ENCODE peak calls at places on chromosomes 6 and 20, in ten cellular contexts. One of them, this sample, is unnamed.

GRCh38 chr20:58997141-58997770 is 9.8 kb downstream of the CTSZ start:
- DNase-seq in cardiac muscle cell: no peak
- DNase-seq in esophagus squamous epithelium: no peak
- DNase-seq in effector memory CD4-positive, alpha-beta T cell: no peak
- DNase-seq in WERI-Rb-1: no peak
- DNase-seq in H1: no peak
- DNase-seq in SK-N-SH: no peak
- DNase-seq in PC-9: no peak
- DNase-seq in OCI-LY7: no peak
- DNase-seq in MM.1S: no peak
- DNase-seq in this sample: no peak

GRCh38 chr6:145372671-145373123 is 362.6 kb downstream of the EPM2A start:
- DNase-seq in cardiac muscle cell: peak; percentile 93
- DNase-seq in esophagus squamous epithelium: no peak
- DNase-seq in effector memory CD4-positive, alpha-beta T cell: peak; percentile 2
- DNase-seq in WERI-Rb-1: no peak
- DNase-seq in H1: no peak
- DNase-seq in SK-N-SH: no peak
- DNase-seq in PC-9: no peak
- DNase-seq in OCI-LY7: peak; percentile 20
- DNase-seq in MM.1S: peak; percentile 81
- DNase-seq in this sample: no peak

GRCh38 chr20:14902432-14903089 is 565.1 kb upstream of the FLRT3 start:
- DNase-seq in cardiac muscle cell: no peak
- DNase-seq in esophagus squamous epithelium: no peak
- DNase-seq in effector memory CD4-positive, alpha-beta T cell: no peak
- DNase-seq in WERI-Rb-1: no peak
- DNase-seq in H1: no peak
- DNase-seq in SK-N-SH: no peak
- DNase-seq in PC-9: no peak
- DNase-seq in OCI-LY7: no peak
- DNase-seq in MM.1S: peak; percentile 55
- DNase-seq in this sample: no peak

GRCh38 chr6:36130672-36131516 is 581 bp downstream of the MAPK13 start:
- DNase-seq in cardiac muscle cell: no peak
- DNase-seq in esophagus squamous epithelium: no peak
- DNase-seq in effector memory CD4-positive, alpha-beta T cell: peak; percentile 34
- DNase-seq in WERI-Rb-1: peak; percentile 22
- DNase-seq in H1: peak; percentile 78
- DNase-seq in SK-N-SH: no peak
- DNase-seq in PC-9: peak; percentile 71
- DNase-seq in OCI-LY7: no peak
- DNase-seq in MM.1S: peak; percentile 56
- DNase-seq in this sample: peak; percentile 48

GRCh38 chr6:126724821-126725220 is 384.9 kb downstream of the CENPW start:
- DNase-seq in cardiac muscle cell: no peak
- DNase-seq in esophagus squamous epithelium: no peak
- DNase-seq in effector memory CD4-positive, alpha-beta T cell: no peak
- DNase-seq in WERI-Rb-1: no peak
- DNase-seq in H1: no peak
- DNase-seq in SK-N-SH: no peak
- DNase-seq in PC-9: no peak
- DNase-seq in OCI-LY7: no peak
- DNase-seq in MM.1S: no peak
- DNase-seq in this sample: no peak

GRCh38 chr6:135546206-135546605 is 48.7 kb upstream of the AHI1 start:
- DNase-seq in cardiac muscle cell: no peak
- DNase-seq in esophagus squamous epithelium: no peak
- DNase-seq in effector memory CD4-positive, alpha-beta T cell: no peak
- DNase-seq in WERI-Rb-1: no peak
- DNase-seq in H1: no peak
- DNase-seq in SK-N-SH: no peak
- DNase-seq in PC-9: no peak
- DNase-seq in OCI-LY7: no peak
- DNase-seq in MM.1S: no peak
- DNase-seq in this sample: no peak

GRCh38 chr6:129890164-129890563 is 29.0 kb upstream of the TMEM244 start:
- DNase-seq in cardiac muscle cell: no peak
- DNase-seq in esophagus squamous epithelium: no peak
- DNase-seq in effector memory CD4-positive, alpha-beta T cell: no peak
- DNase-seq in WERI-Rb-1: no peak
- DNase-seq in H1: no peak
- DNase-seq in SK-N-SH: no peak
- DNase-seq in PC-9: no peak
- DNase-seq in OCI-LY7: no peak
- DNase-seq in MM.1S: no peak
- DNase-seq in this sample: no peak

GRCh38 chr20:31869942-31870702 is at the start of the genes DUSP15 and TTLL9:
- DNase-seq in cardiac muscle cell: peak; percentile 68
- DNase-seq in esophagus squamous epithelium: no peak
- DNase-seq in effector memory CD4-positive, alpha-beta T cell: no peak
- DNase-seq in WERI-Rb-1: peak; percentile 60
- DNase-seq in H1: peak; percentile 79
- DNase-seq in SK-N-SH: peak; percentile 90
- DNase-seq in PC-9: peak; percentile 28
- DNase-seq in OCI-LY7: no peak
- DNase-seq in MM.1S: no peak
- DNase-seq in this sample: no peak

GRCh38 chr20:61598586-61598985 is 346.5 kb downstream of the CDH4 start:
- DNase-seq in cardiac muscle cell: no peak
- DNase-seq in esophagus squamous epithelium: no peak
- DNase-seq in effector memory CD4-positive, alpha-beta T cell: no peak
- DNase-seq in WERI-Rb-1: no peak
- DNase-seq in H1: no peak
- DNase-seq in SK-N-SH: no peak
- DNase-seq in PC-9: no peak
- DNase-seq in OCI-LY7: no peak
- DNase-seq in MM.1S: no peak
- DNase-seq in this sample: no peak

GRCh38 chr20:61594198-61594597 is 342.1 kb downstream of the CDH4 start:
- DNase-seq in cardiac muscle cell: no peak
- DNase-seq in esophagus squamous epithelium: no peak
- DNase-seq in effector memory CD4-positive, alpha-beta T cell: no peak
- DNase-seq in WERI-Rb-1: no peak
- DNase-seq in H1: no peak
- DNase-seq in SK-N-SH: no peak
- DNase-seq in PC-9: no peak
- DNase-seq in OCI-LY7: no peak
- DNase-seq in MM.1S: no peak
- DNase-seq in this sample: no peak

GRCh38 chr20:61597996-61598395 is 345.9 kb downstream of the CDH4 start:
- DNase-seq in cardiac muscle cell: no peak
- DNase-seq in esophagus squamous epithelium: no peak
- DNase-seq in effector memory CD4-positive, alpha-beta T cell: no peak
- DNase-seq in WERI-Rb-1: no peak
- DNase-seq in H1: no peak
- DNase-seq in SK-N-SH: no peak
- DNase-seq in PC-9: no peak
- DNase-seq in OCI-LY7: no peak
- DNase-seq in MM.1S: no peak
- DNase-seq in this sample: no peak

GRCh38 chr20:61599061-61599930 is 347.2 kb downstream of the CDH4 start:
- DNase-seq in cardiac muscle cell: no peak
- DNase-seq in esophagus squamous epithelium: no peak
- DNase-seq in effector memory CD4-positive, alpha-beta T cell: no peak
- DNase-seq in WERI-Rb-1: no peak
- DNase-seq in H1: peak; percentile 82
- DNase-seq in SK-N-SH: peak; percentile 62
- DNase-seq in PC-9: no peak
- DNase-seq in OCI-LY7: no peak
- DNase-seq in MM.1S: no peak
- DNase-seq in this sample: no peak

GRCh38 chr20:61595216-61595615 is 343.2 kb downstream of the CDH4 start:
- DNase-seq in cardiac muscle cell: no peak
- DNase-seq in esophagus squamous epithelium: no peak
- DNase-seq in effector memory CD4-positive, alpha-beta T cell: no peak
- DNase-seq in WERI-Rb-1: no peak
- DNase-seq in H1: no peak
- DNase-seq in SK-N-SH: no peak
- DNase-seq in PC-9: no peak
- DNase-seq in OCI-LY7: no peak
- DNase-seq in MM.1S: no peak
- DNase-seq in this sample: no peak
- H3K9me3 ChIP-seq in cardiac muscle cell: no peaks in the 10 kb centered on the region
- H3K9me3 ChIP-seq in esophagus squamous epithelium: no peaks in the 10 kb centered on the region
- H3K9me3 ChIP-seq in effector memory CD4-positive, alpha-beta T cell: no peaks in the 10 kb centered on the region
- H3K9me3 ChIP-seq in WERI-Rb-1: peaks cover 12% of the 10 kb centered on the region
- H3K9me3 ChIP-seq in H1: peaks cover 12% of the 10 kb centered on the region
- H3K9me3 ChIP-seq in SK-N-SH: no peaks in the 10 kb centered on the region
- H3K9me3 ChIP-seq in PC-9: no peaks in the 10 kb centered on the region
- H3K9me3 ChIP-seq in OCI-LY7: peaks cover 10% of the 10 kb centered on the region
- H3K9me3 ChIP-seq in MM.1S: no peaks in the 10 kb centered on the region
- H3K9me3 ChIP-seq in this sample: no peaks in the 10 kb centered on the region

GRCh38 chr20:16035576-16035975 is 537.7 kb downstream of the KIF16B start:
- DNase-seq in cardiac muscle cell: no peak
- DNase-seq in esophagus squamous epithelium: no peak
- DNase-seq in effector memory CD4-positive, alpha-beta T cell: no peak
- DNase-seq in WERI-Rb-1: no peak
- DNase-seq in H1: no peak
- DNase-seq in SK-N-SH: no peak
- DNase-seq in PC-9: no peak
- DNase-seq in OCI-LY7: no peak
- DNase-seq in MM.1S: no peak
- DNase-seq in this sample: no peak

GRCh38 chr20:16025084-16025483 is 548.2 kb downstream of the KIF16B start:
- DNase-seq in cardiac muscle cell: no peak
- DNase-seq in esophagus squamous epithelium: no peak
- DNase-seq in effector memory CD4-positive, alpha-beta T cell: no peak
- DNase-seq in WERI-Rb-1: no peak
- DNase-seq in H1: no peak
- DNase-seq in SK-N-SH: no peak
- DNase-seq in PC-9: no peak
- DNase-seq in OCI-LY7: no peak
- DNase-seq in MM.1S: no peak
- DNase-seq in this sample: no peak

GRCh38 chr20:16028923-16029322 is 544.3 kb downstream of the KIF16B start:
- DNase-seq in cardiac muscle cell: no peak
- DNase-seq in esophagus squamous epithelium: no peak
- DNase-seq in effector memory CD4-positive, alpha-beta T cell: no peak
- DNase-seq in WERI-Rb-1: peak; percentile 15
- DNase-seq in H1: no peak
- DNase-seq in SK-N-SH: no peak
- DNase-seq in PC-9: no peak
- DNase-seq in OCI-LY7: no peak
- DNase-seq in MM.1S: no peak
- DNase-seq in this sample: no peak

GRCh38 chr20:16027710-16028109 is 545.5 kb downstream of the KIF16B start:
- DNase-seq in cardiac muscle cell: no peak
- DNase-seq in esophagus squamous epithelium: no peak
- DNase-seq in effector memory CD4-positive, alpha-beta T cell: no peak
- DNase-seq in WERI-Rb-1: no peak
- DNase-seq in H1: no peak
- DNase-seq in SK-N-SH: no peak
- DNase-seq in PC-9: no peak
- DNase-seq in OCI-LY7: no peak
- DNase-seq in MM.1S: no peak
- DNase-seq in this sample: no peak

DNA sequence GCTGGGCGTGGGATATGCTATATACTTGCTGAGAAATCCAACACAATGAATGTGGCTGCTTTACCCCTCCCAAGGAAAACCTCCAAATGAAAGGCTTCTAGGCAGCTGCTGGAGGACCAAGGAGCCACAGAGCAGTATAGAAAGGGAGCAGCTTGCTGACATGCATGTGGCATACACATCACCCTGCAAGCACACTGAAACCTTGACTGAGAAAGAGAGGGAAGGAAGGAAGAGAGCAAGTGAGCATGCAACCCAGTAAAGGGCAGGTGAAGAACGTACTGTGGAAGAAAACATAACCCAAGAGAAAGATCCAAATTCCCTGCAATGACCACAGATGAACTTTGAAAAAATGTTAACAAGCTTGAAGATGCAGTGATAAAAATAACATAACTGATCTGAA is 543.0 kb downstream of the KIF16B start:
- DNase-seq in cardiac muscle cell: no peak
- DNase-seq in esophagus squamous epithelium: no peak
- DNase-seq in effector memory CD4-positive, alpha-beta T cell: no peak
- DNase-seq in WERI-Rb-1: no peak
- DNase-seq in H1: no peak
- DNase-seq in SK-N-SH: no peak
- DNase-seq in PC-9: no peak
- DNase-seq in OCI-LY7: no peak
- DNase-seq in MM.1S: no peak
- DNase-seq in this sample: no peak
- H3K9me3 ChIP-seq in cardiac muscle cell: no peaks in the 10 kb centered on the region
- H3K9me3 ChIP-seq in esophagus squamous epithelium: no peaks in the 10 kb centered on the region
- H3K9me3 ChIP-seq in effector memory CD4-positive, alpha-beta T cell: no peaks in the 10 kb centered on the region
- H3K9me3 ChIP-seq in WERI-Rb-1: peaks cover 3% of the 10 kb centered on the region
- H3K9me3 ChIP-seq in H1: no peaks in the 10 kb centered on the region
- H3K9me3 ChIP-seq in SK-N-SH: no peaks in the 10 kb centered on the region
- H3K9me3 ChIP-seq in PC-9: no peaks in the 10 kb centered on the region
- H3K9me3 ChIP-seq in OCI-LY7: no peaks in the 10 kb centered on the region
- H3K9me3 ChIP-seq in MM.1S: no peaks in the 10 kb centered on the region
- H3K9me3 ChIP-seq in this sample: no peaks in the 10 kb centered on the region

DNA sequence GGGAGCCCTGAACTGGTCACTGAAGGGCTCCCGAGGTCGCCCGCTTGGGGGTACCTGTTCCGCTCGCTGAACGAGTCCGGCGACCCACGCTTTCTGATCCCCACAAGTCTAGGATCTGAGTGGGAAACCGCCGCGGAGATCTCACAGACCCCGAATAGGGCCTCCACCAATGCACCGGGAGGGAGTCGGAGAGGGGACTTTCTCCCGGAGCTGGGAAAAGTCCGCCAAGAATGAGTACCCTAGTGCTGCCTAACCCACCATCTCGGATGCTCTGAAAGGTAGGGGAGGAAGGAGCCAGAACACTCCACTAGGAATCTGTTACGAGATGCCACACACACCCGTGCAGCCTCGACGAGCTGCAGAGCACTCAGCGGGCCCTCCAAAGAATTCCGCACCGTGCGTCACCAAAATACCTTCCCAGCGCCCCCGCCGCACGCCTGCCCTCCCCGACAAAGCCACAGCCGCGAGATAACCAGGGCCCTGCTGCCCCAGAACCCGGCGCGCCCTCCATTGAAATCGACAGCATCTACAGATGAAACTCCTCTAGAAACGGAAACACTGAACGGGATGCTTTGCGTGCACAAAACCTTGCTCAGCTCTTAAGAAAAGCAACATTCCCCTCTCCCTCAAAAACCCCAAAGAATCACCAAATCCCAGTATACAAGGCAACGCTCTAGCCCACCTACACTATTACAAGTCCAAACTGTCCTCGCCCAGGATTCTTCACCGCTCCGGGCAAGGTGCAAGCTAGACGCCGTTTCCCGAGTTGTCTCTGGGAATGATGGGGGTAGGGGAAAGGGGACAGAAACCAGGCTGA is 686 bp downstream of the COL12A1 start:
- DNase-seq in cardiac muscle cell: peak; percentile 38
- DNase-seq in esophagus squamous epithelium: no peak
- DNase-seq in effector memory CD4-positive, alpha-beta T cell: no peak
- DNase-seq in WERI-Rb-1: no peak
- DNase-seq in H1: peak; percentile 74
- DNase-seq in SK-N-SH: peak; percentile 24
- DNase-seq in PC-9: peak; percentile 59
- DNase-seq in OCI-LY7: no peak
- DNase-seq in MM.1S: peak; percentile 39
- DNase-seq in this sample: no peak
- H3K9me3 ChIP-seq in cardiac muscle cell: no peaks in the 10 kb centered on the region
- H3K9me3 ChIP-seq in esophagus squamous epithelium: no peaks in the 10 kb centered on the region
- H3K9me3 ChIP-seq in effector memory CD4-positive, alpha-beta T cell: no peaks in the 10 kb centered on the region
- H3K9me3 ChIP-seq in WERI-Rb-1: no peaks in the 10 kb centered on the region
- H3K9me3 ChIP-seq in H1: no peaks in the 10 kb centered on the region
- H3K9me3 ChIP-seq in SK-N-SH: no peaks in the 10 kb centered on the region
- H3K9me3 ChIP-seq in PC-9: no peaks in the 10 kb centered on the region
- H3K9me3 ChIP-seq in OCI-LY7: no peaks in the 10 kb centered on the region
- H3K9me3 ChIP-seq in MM.1S: no peaks in the 10 kb centered on the region
- H3K9me3 ChIP-seq in this sample: no peaks in the 10 kb centered on the region

GRCh38 chr6:156579564-156579963 is 197.6 kb upstream of the ARID1B start:
- DNase-seq in cardiac muscle cell: no peak
- DNase-seq in esophagus squamous epithelium: no peak
- DNase-seq in effector memory CD4-positive, alpha-beta T cell: no peak
- DNase-seq in WERI-Rb-1: no peak
- DNase-seq in H1: no peak
- DNase-seq in SK-N-SH: no peak
- DNase-seq in PC-9: no peak
- DNase-seq in OCI-LY7: no peak
- DNase-seq in MM.1S: no peak
- DNase-seq in this sample: no peak

GRCh38 chr6:156577749-156578148 is 199.4 kb upstream of the ARID1B start:
- DNase-seq in cardiac muscle cell: no peak
- DNase-seq in esophagus squamous epithelium: no peak
- DNase-seq in effector memory CD4-positive, alpha-beta T cell: no peak
- DNase-seq in WERI-Rb-1: no peak
- DNase-seq in H1: no peak
- DNase-seq in SK-N-SH: no peak
- DNase-seq in PC-9: no peak
- DNase-seq in OCI-LY7: peak; percentile 22
- DNase-seq in MM.1S: no peak
- DNase-seq in this sample: no peak

GRCh38 chr6:156575361-156575760 is 201.8 kb upstream of the ARID1B start:
- DNase-seq in cardiac muscle cell: no peak
- DNase-seq in esophagus squamous epithelium: no peak
- DNase-seq in effector memory CD4-positive, alpha-beta T cell: no peak
- DNase-seq in WERI-Rb-1: no peak
- DNase-seq in H1: no peak
- DNase-seq in SK-N-SH: no peak
- DNase-seq in PC-9: no peak
- DNase-seq in OCI-LY7: no peak
- DNase-seq in MM.1S: no peak
- DNase-seq in this sample: no peak
- H3K9me3 ChIP-seq in cardiac muscle cell: no peaks in the 10 kb centered on the region
- H3K9me3 ChIP-seq in esophagus squamous epithelium: no peaks in the 10 kb centered on the region
- H3K9me3 ChIP-seq in effector memory CD4-positive, alpha-beta T cell: no peaks in the 10 kb centered on the region
- H3K9me3 ChIP-seq in WERI-Rb-1: peaks cover 9% of the 10 kb centered on the region
- H3K9me3 ChIP-seq in H1: peaks cover 6% of the 10 kb centered on the region
- H3K9me3 ChIP-seq in SK-N-SH: peaks cover 6% of the 10 kb centered on the region
- H3K9me3 ChIP-seq in PC-9: peaks cover 11% of the 10 kb centered on the region
- H3K9me3 ChIP-seq in OCI-LY7: peaks cover 41% of the 10 kb centered on the region
- H3K9me3 ChIP-seq in MM.1S: no peaks in the 10 kb centered on the region
- H3K9me3 ChIP-seq in this sample: peaks cover 10% of the 10 kb centered on the region